ENCODE peak calls at places on chromosomes 4 and X, in four cellular contexts. One of them, this sample, is unnamed.

GRCh38 chr4:118834960-118835895 is 698 bp downstream of the SEC24D start:
- DNase-seq in A549: peak
- DNase-seq in HepG2: peak
- DNase-seq in K562: peak
- DNase-seq in this sample: peak

GRCh38 chrX:108735680-108736508 is 469 bp downstream of the IRS4 start:
- DNase-seq in A549: no peak
- DNase-seq in K562: no peak
- DNase-seq in HepG2: no peak
- DNase-seq in this sample: no peak

GRCh38 chrX:15202458-15203177 is 67.3 kb downstream of the ASB9 start:
- DNase-seq in HepG2: no peak
- DNase-seq in K562: no peak
- DNase-seq in A549: no peak
- DNase-seq in this sample: no peak

GRCh38 chr4:1717129-1718094 is 3.7 kb downstream of the TMEM129 start:
- DNase-seq in K562: no peak
- DNase-seq in HepG2: no peak
- DNase-seq in A549: no peak
- DNase-seq in this sample: no peak

GRCh38 chr4:16205298-16206164 is 20.7 kb downstream of the TAPT1 start:
- DNase-seq in A549: peak
- DNase-seq in HepG2: peak
- DNase-seq in K562: peak
- DNase-seq in this sample: no peak

GRCh38 chr4:37767546-37767945 is 58.9 kb upstream of the PGM2 start:
- DNase-seq in HepG2: peak
- DNase-seq in K562: no peak
- DNase-seq in A549: no peak
- DNase-seq in this sample: peak

GRCh38 chrX:119502727-119503483 is 34.7 kb downstream of the SLC25A5 start:
- DNase-seq in A549: peak
- DNase-seq in HepG2: peak
- DNase-seq in K562: no peak
- DNase-seq in this sample: peak

GRCh38 chrX:17559728-17560379 is 177.4 kb upstream of the SCML1 start:
- DNase-seq in HepG2: no peak
- DNase-seq in K562: no peak
- DNase-seq in A549: peak
- DNase-seq in this sample: peak

GRCh38 chr4:164572877-164573279 is 181.1 kb upstream of the SMIM31 start:
- DNase-seq in HepG2: no peak
- DNase-seq in K562: no peak
- DNase-seq in A549: no peak
- DNase-seq in this sample: no peak

GRCh38 chr4:16078195-16078756 is 5.5 kb downstream of the PROM1 start:
- DNase-seq in K562: no peak
- DNase-seq in HepG2: no peak
- DNase-seq in A549: no peak
- DNase-seq in this sample: no peak

GRCh38 chr4:37225778-37226177 is 18.8 kb upstream of the NWD2 start:
- DNase-seq in K562: no peak
- DNase-seq in A549: no peak
- DNase-seq in HepG2: no peak
- DNase-seq in this sample: no peak

GRCh38 chrX:103889216-103889615 is 57.2 kb upstream of the RAB9B start:
- DNase-seq in A549: no peak
- DNase-seq in K562: no peak
- DNase-seq in HepG2: no peak
- DNase-seq in this sample: no peak

GRCh38 chr4:105594094-105595010 is 41.9 kb downstream of the ARHGEF38 start:
- DNase-seq in K562: no peak
- DNase-seq in A549: no peak
- DNase-seq in HepG2: peak
- DNase-seq in this sample: no peak

GRCh38 chrX:120824021-120824420 is 51.6 kb downstream of the CT47B1 start:
- DNase-seq in HepG2: no peak
- DNase-seq in K562: no peak
- DNase-seq in A549: no peak
- DNase-seq in this sample: no peak

GRCh38 chrX:18951032-18951431 is 32.9 kb downstream of the PHKA2 start:
- DNase-seq in A549: no peak
- DNase-seq in K562: no peak
- DNase-seq in HepG2: peak
- DNase-seq in this sample: no peak

GRCh38 chr4:67988986-67989385 is 25.7 kb upstream of the TMPRSS11A start:
- DNase-seq in K562: no peak
- DNase-seq in A549: no peak
- DNase-seq in HepG2: no peak
- DNase-seq in this sample: no peak

GRCh38 chrX:129193357-129193756 is 329.9 kb downstream of the SMARCA1 start:
- DNase-seq in K562: no peak
- DNase-seq in A549: no peak
- DNase-seq in HepG2: peak
- DNase-seq in this sample: no peak

GRCh38 chrX:3262906-3263305 is 83.5 kb downstream of the MXRA5 start:
- DNase-seq in HepG2: peak
- DNase-seq in K562: no peak
- DNase-seq in A549: peak
- DNase-seq in this sample: peak

GRCh38 chr4:89226665-89227572 is 80.7 kb downstream of the GPRIN3 start:
- DNase-seq in A549: peak
- DNase-seq in HepG2: peak
- DNase-seq in K562: peak
- DNase-seq in this sample: peak
- TF ChIP-seq USF2 in A549: no peak
- TF ChIP-seq USF2 in HepG2: no peak
- TF ChIP-seq USF2 in K562: no peak
- TF ChIP-seq USF2 in this sample: no peak

DNA sequence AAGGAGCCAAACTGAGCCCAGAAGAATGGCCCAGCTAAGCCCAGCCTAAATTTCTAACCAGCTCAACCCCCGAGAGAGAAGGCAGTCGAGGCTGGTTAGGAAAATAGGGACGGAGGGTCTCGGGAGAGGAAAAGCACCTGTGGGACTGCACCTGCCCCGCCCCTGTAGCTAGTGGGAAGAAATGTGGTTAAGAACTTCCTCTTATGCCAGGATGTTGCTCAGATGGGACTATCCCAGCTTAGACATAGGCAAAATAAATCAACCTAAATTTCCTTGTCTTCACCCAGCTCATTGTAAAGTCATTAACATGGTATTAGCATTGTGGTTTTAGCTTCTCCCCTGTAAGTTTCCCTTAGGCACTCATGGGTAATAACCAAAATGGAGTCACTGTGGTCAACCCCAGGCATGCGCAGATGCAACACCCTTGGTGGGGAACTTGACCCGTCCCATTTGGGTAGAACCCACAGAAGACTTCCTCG is 86.8 kb downstream of the ZNF718 start:
- DNase-seq in K562: no peak
- DNase-seq in A549: no peak
- DNase-seq in HepG2: no peak
- DNase-seq in this sample: no peak
- TF ChIP-seq SMC3 in K562: no peak
- TF ChIP-seq SMC3 in A549: no peak
- TF ChIP-seq SMC3 in HepG2: no peak
- TF ChIP-seq SMC3 in this sample: no peak

GRCh38 chr4:150173854-150174398 is 95.7 kb downstream of the DCLK2 start:
- DNase-seq in A549: no peak
- DNase-seq in HepG2: no peak
- DNase-seq in K562: no peak
- DNase-seq in this sample: no peak
- TF ChIP-seq USF2 in A549: no peak
- TF ChIP-seq USF2 in HepG2: no peak
- TF ChIP-seq USF2 in K562: no peak
- TF ChIP-seq USF2 in this sample: no peak

DNA sequence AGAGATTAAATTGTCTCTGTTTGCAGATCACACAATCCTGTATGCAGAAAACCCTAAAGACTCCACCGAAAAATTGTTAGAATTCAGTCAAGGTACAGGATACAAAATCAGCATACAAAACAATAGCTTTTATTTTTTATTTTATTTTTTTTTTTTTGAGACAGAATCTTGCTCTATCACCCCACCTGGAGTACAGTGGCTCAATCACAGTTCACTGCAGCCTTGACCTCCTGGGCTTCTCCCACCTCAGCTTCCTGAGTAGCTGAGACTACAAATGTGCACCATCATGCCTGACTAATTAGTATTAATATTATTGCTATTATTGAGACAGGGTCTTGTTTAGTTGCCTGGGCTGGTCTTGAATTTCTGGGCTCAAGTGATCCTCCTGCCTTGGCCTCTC is 8.9 kb upstream of the PLXNB3 start:
- DNase-seq in K562: no peak
- DNase-seq in A549: no peak
- DNase-seq in HepG2: no peak
- DNase-seq in this sample: no peak
- TF ChIP-seq SMC3 in K562: no peak
- TF ChIP-seq SMC3 in A549: no peak
- TF ChIP-seq SMC3 in HepG2: no peak
- TF ChIP-seq SMC3 in this sample: no peak

DNA sequence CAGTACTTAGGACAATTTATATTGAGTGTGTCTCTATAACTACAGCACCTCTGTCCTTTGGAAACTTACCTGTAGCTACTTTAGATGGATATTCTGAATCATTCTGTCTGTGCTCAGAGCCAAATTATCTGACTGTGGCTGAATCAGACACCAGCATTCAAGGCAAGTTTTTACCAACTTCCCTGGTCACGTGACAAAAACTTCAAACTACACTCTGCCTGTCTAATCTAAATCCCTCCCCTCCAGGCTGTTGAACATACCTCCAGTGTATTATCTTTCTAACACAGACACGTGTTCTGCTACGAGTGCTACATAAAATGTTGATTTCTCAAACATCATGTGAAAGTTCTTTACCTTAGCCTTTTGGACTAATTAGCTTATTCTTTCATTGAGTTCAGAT is 641.2 kb upstream of the CPEB2 start:
- DNase-seq in HepG2: no peak
- DNase-seq in K562: no peak
- DNase-seq in A549: no peak
- DNase-seq in this sample: no peak
- TF ChIP-seq USF2 in HepG2: no peak
- TF ChIP-seq USF2 in K562: no peak
- TF ChIP-seq USF2 in A549: no peak
- TF ChIP-seq USF2 in this sample: no peak

GRCh38 chr4:114358901-114359300 is 239.7 kb upstream of the UGT8 start:
- DNase-seq in HepG2: no peak
- DNase-seq in K562: no peak
- DNase-seq in A549: no peak
- DNase-seq in this sample: no peak
- TF ChIP-seq SMC3 in HepG2: no peak
- TF ChIP-seq SMC3 in K562: no peak
- TF ChIP-seq SMC3 in A549: no peak
- TF ChIP-seq SMC3 in this sample: no peak

DNA sequence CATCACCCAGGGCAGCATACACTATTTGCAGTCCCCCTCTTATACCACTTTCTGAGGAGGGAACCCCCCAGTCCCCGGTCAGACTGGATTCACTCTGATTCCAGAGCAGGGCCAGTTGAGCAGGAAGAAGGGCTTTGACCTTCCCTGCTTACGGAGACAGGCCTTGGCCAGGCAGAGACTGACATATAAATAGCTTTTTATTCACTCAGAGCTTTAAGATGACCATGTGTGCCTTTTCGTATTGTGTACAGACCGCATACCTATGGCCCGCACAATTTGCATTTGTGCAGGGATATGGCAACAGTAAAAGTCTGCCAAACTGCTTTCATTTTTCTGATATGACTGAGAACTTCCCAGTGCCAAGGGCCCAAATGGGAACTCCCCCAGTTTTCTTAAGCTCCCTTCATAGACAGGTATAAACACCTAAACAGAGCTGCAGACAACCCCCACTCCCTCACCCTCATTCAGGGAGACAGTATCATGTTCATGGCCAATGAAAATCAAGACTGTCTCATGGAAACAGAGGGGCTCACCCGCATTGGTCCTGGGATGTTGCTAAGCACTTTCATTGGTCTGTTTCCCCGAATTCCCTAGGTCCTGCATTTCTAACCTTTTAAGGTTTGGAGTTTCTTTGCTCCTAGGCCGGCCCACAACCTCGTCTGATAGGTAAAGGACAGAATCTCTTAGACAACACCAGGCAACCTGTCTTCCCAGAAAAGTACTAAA is 86.0 kb downstream of the RTL5 start:
- DNase-seq in HepG2: no peak
- DNase-seq in A549: no peak
- DNase-seq in K562: no peak
- DNase-seq in this sample: no peak
- TF ChIP-seq USF2 in HepG2: no peak
- TF ChIP-seq USF2 in A549: no peak
- TF ChIP-seq USF2 in K562: no peak
- TF ChIP-seq USF2 in this sample: no peak

DNA sequence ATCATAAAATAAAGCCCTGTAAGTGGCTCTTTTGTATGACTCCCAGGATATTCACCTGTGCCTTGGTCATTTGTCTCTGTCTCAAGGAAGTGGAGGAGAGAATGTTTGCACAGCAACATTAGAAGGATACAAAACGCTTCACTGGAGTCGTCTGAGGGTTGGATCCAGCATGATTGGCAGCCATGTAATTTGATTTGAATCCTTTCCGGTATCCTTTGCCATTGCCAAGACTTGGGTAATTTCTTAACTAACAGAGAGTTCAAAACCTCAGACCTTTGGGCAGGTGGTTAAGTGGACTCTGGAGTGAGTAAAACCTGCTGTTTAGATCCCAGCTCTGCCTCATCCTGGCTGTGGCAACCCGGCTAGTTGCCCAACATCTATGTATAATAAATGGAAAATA is 93.8 kb upstream of the RBPJ start:
- DNase-seq in A549: no peak
- DNase-seq in K562: no peak
- DNase-seq in HepG2: no peak
- DNase-seq in this sample: no peak
- TF ChIP-seq SMC3 in A549: no peak
- TF ChIP-seq SMC3 in K562: no peak
- TF ChIP-seq SMC3 in HepG2: no peak
- TF ChIP-seq SMC3 in this sample: no peak

GRCh38 chr4:151991001-151991883 is 230.4 kb upstream of the GATB start:
- DNase-seq in A549: no peak
- DNase-seq in K562: no peak
- DNase-seq in HepG2: no peak
- DNase-seq in this sample: no peak

GRCh38 chr4:151992301-151992700 is 231.5 kb upstream of the GATB start:
- DNase-seq in K562: no peak
- DNase-seq in A549: no peak
- DNase-seq in HepG2: no peak
- DNase-seq in this sample: no peak

GRCh38 chr4:151991884-151992166 is 231.0 kb upstream of the GATB start:
- DNase-seq in HepG2: no peak
- DNase-seq in K562: no peak
- DNase-seq in A549: no peak
- DNase-seq in this sample: no peak

GRCh38 chr4:151993521-151993920 is 232.7 kb upstream of the GATB start:
- DNase-seq in A549: no peak
- DNase-seq in HepG2: no peak
- DNase-seq in K562: no peak
- DNase-seq in this sample: no peak

GRCh38 chr4:151992755-151993154 is 231.9 kb upstream of the GATB start:
- DNase-seq in A549: no peak
- DNase-seq in HepG2: no peak
- DNase-seq in K562: no peak
- DNase-seq in this sample: no peak
- TF ChIP-seq USF2 in A549: no peak
- TF ChIP-seq USF2 in HepG2: no peak
- TF ChIP-seq USF2 in K562: no peak
- TF ChIP-seq USF2 in this sample: no peak

GRCh38 chrX:45743906-45744625 is 543.4 kb upstream of the DIPK2B start:
- DNase-seq in HepG2: no peak
- DNase-seq in K562: no peak
- DNase-seq in A549: no peak
- DNase-seq in this sample: no peak
- TF ChIP-seq SMC3 in HepG2: no peak
- TF ChIP-seq SMC3 in K562: no peak
- TF ChIP-seq SMC3 in A549: no peak
- TF ChIP-seq SMC3 in this sample: no peak

This sample was measured in IMR-90.